ENCODE peak calls at places on chromosome 17, in seven cellular contexts. E, I, K, Z, Y, N and P are unnamed samples.

GRCh38 chr17:77822302-77823030 is 136.0 kb upstream of the TNRC6C start:
- DNase-seq in E (no peak), I (no peak), K (no peak), Z (peak), Y (no peak), N (no peak), P (no peak)

GRCh38 chr17:5825717-5826330 is 241.5 kb upstream of the NLRP1 start:
- DNase-seq in E (no peak), I (no peak), K (peak), Z (no peak), Y (no peak), N (no peak), P (no peak)

GRCh38 chr17:869567-870530 is 87.7 kb downstream of the MRM3 start:
- DNase-seq in E (peak), I (peak), K (peak), Z (no peak), Y (no peak), N (no peak), P (no peak)

GRCh38 chr17:17433260-17433659 is 43.5 kb upstream of the MED9 start:
- DNase-seq in E (no peak), I (no peak), K (peak), Z (no peak), Y (no peak), N (no peak), P (no peak)

GRCh38 chr17:51224615-51225262 is 35.1 kb downstream of the MBTD1 start:
- DNase-seq in E (no peak), I (no peak), K (peak), Z (peak), Y (no peak), N (no peak), P (no peak)

GRCh38 chr17:78383725-78384471 is 5.4 kb downstream of the PGS1 start:
- DNase-seq in E (peak), I (peak), K (peak), Z (no peak), Y (no peak), N (peak), P (no peak)

GRCh38 chr17:36475346-36475970 is 11.0 kb upstream of the ZNHIT3 start:
- DNase-seq in E (no peak), I (no peak), K (no peak), Z (no peak), Y (no peak), N (no peak), P (peak)

GRCh38 chr17:72545756-72546155 is 424.9 kb downstream of the SOX9 start:
- DNase-seq in E (no peak), I (no peak), K (no peak), Z (no peak), Y (no peak), N (no peak), P (no peak)

GRCh38 chr17:7632492-7632894 is 2.6 kb downstream of the SHBG start:
- DNase-seq in E (no peak), I (no peak), K (peak), Z (no peak), Y (peak), N (peak), P (no peak)

GRCh38 chr17:71188811-71189492 is 931.9 kb upstream of the SOX9 start:
- DNase-seq in E (peak), I (no peak), K (peak), Z (no peak), Y (no peak), N (no peak), P (no peak)

GRCh38 chr17:55437165-55437605 is 15.6 kb upstream of the MMD start:
- DNase-seq in E (no peak), I (no peak), K (peak), Z (no peak), Y (no peak), N (no peak), P (no peak)

GRCh38 chr17:5508855-5509254 is 22.5 kb downstream of the MIS12 start:
- DNase-seq in E (peak), I (no peak), K (peak), Z (peak), Y (no peak), N (no peak), P (no peak)

GRCh38 chr17:40251576-40251975 is 32.5 kb downstream of the WIPF2 start:
- DNase-seq in E (peak), I (no peak), K (peak), Z (peak), Y (no peak), N (no peak), P (no peak)

GRCh38 chr17:45902892-45903346 is 8.6 kb downstream of the MAPT start:
- DNase-seq in E (no peak), I (no peak), K (no peak), Z (peak), Y (no peak), N (no peak), P (no peak)

GRCh38 chr17:32805029-32805976 is 71.6 kb downstream of the MYO1D start:
- DNase-seq in E (no peak), I (no peak), K (no peak), Z (no peak), Y (no peak), N (no peak), P (no peak)

GRCh38 chr17:1888741-1889140 is 58.9 kb downstream of the RPA1 start:
- DNase-seq in E (no peak), I (no peak), K (no peak), Z (no peak), Y (no peak), N (no peak), P (no peak)

GRCh38 chr17:46865100-46865499 is 13.7 kb downstream of the WNT9B start:
- DNase-seq in E (no peak), I (no peak), K (peak), Z (no peak), Y (peak), N (no peak), P (no peak)

DNA sequence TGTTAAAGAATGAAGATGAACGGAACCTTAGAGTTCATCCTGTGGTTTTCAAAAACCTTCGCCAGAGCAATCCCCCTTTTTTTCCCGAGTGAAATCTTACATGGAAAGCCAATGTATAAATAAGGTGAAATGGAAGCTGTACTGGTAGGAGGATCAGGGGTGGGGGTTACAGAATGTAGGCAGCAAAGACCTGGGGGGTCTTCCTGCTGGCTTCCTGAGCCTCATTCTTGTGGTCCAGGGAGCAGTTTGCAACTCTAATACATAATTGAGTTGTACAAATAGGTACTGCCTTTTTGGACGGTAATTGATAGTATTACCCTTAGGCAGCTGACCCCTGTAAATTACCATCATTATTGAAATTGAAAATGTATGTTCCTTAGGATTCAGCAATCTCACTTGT is 34.1 kb downstream of the KSR1 start:
- DNase-seq in E (no peak), I (no peak), K (peak), Z (no peak), Y (no peak), N (no peak), P (no peak)
- H3K4me3 ChIP-seq in E (no peak), I (no peak), K (no peak), Z (no peak), Y (no peak), N (no peak), P (no peak)

DNA sequence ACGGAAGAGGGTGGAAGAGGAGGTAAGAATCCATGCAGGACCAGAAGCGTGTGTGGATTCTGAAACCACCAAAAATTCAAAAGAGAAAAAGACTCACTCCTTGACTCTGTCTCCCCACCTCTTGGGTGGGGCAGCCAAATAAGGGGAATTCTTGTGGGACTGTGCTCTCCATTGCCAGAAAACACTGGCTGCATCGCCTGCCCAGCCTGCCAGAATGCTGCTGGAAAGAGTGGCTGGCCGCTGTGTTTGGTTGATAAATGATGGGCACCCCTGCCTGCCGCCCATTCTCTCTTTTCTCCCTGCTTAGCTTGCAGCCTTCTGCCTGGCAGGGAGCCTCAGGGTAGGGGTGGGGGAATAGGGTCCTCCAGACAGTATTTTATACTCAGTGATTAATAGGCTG is 11.6 kb upstream of the KAT7 start:
- DNase-seq in E (no peak), I (no peak), K (no peak), Z (no peak), Y (no peak), N (no peak), P (no peak)
- H3K4me3 ChIP-seq in E (no peak), I (no peak), K (no peak), Z (no peak), Y (no peak), N (no peak), P (no peak)

GRCh38 chr17:38609280-38610031 is 3.7 kb upstream of the SRCIN1 start:
- DNase-seq in E (no peak), I (no peak), K (no peak), Z (no peak), Y (no peak), N (no peak), P (no peak)
- H3K4me3 ChIP-seq in E (no peak), I (no peak), K (no peak), Z (no peak), Y (no peak), N (no peak), P (no peak)

GRCh38 chr17:64005734-64006167 is 7.6 kb downstream of the PRR29 start:
- DNase-seq in E (no peak), I (no peak), K (no peak), Z (peak), Y (no peak), N (no peak), P (no peak)

GRCh38 chr17:64007838-64008282 is 9.7 kb downstream of the PRR29 start:
- DNase-seq in E (no peak), I (no peak), K (no peak), Z (peak), Y (no peak), N (no peak), P (no peak)

GRCh38 chr17:64004903-64005733 is 7.0 kb downstream of the PRR29 start:
- DNase-seq in E (no peak), I (no peak), K (no peak), Z (no peak), Y (no peak), N (no peak), P (no peak)

GRCh38 chr17:64008346-64008745 is 10.2 kb downstream of the PRR29 start:
- DNase-seq in E (no peak), I (no peak), K (no peak), Z (no peak), Y (no peak), N (no peak), P (no peak)

GRCh38 chr17:64006361-64007088 is 8.4 kb downstream of the PRR29 start:
- DNase-seq in E (no peak), I (no peak), K (no peak), Z (peak), Y (no peak), N (no peak), P (no peak)
- H3K4me3 ChIP-seq in E (no peak), I (no peak), K (no peak), Z (no peak), Y (no peak), N (no peak), P (peak)

GRCh38 chr17:75011788-75012319 is 616 bp upstream of the MRPL58 start:
- DNase-seq in E (no peak), I (peak), K (peak), Z (no peak), Y (no peak), N (no peak), P (peak)

GRCh38 chr17:75012320-75013076 is at the start of gene MRPL58:
- DNase-seq in E (no peak), I (peak), K (peak), Z (peak), Y (peak), N (peak), P (peak)

GRCh38 chr17:75009139-75009724 is 3.2 kb upstream of the MRPL58 start:
- DNase-seq in E (no peak), I (no peak), K (no peak), Z (no peak), Y (no peak), N (no peak), P (no peak)

GRCh38 chr17:75013077-75013391 is 564 bp downstream of the MRPL58 start:
- DNase-seq in E (no peak), I (no peak), K (no peak), Z (no peak), Y (no peak), N (no peak), P (no peak)

GRCh38 chr17:75010683-75011406 is 1.6 kb upstream of the MRPL58 start:
- DNase-seq in E (no peak), I (peak), K (peak), Z (peak), Y (no peak), N (no peak), P (peak)
- H3K4me3 ChIP-seq in E (no peak), I (no peak), K (no peak), Z (no peak), Y (no peak), N (no peak), P (peak)